ENCODE peak calls at places on chromosomes 3 and 15, in four cellular contexts. One of them, this sample, is unnamed.

GRCh38 chr3:51686512-51687215 is 15.6 kb downstream of the TEX264 start:
- DNase-seq in Kasumi-1: peak
- DNase-seq in right atrium auricular region: no peak
- DNase-seq in natural killer cell treated with Interleukin-12 subunit alpha and Interleukin-12 subunit beta and Interleukin-15 and Interleukin-18, amount 100 ng/mL, for 72 hours: peak
- DNase-seq in this sample: peak

GRCh38 chr3:14123308-14124222 is 1.1 kb downstream of the CHCHD4 start:
- DNase-seq in right atrium auricular region: peak
- DNase-seq in Kasumi-1: no peak
- DNase-seq in natural killer cell treated with Interleukin-12 subunit alpha and Interleukin-12 subunit beta and Interleukin-15 and Interleukin-18, amount 100 ng/mL, for 72 hours: no peak
- DNase-seq in this sample: peak

GRCh38 chr3:193801094-193801493 is 208.1 kb downstream of the OPA1 start:
- DNase-seq in natural killer cell treated with Interleukin-12 subunit alpha and Interleukin-12 subunit beta and Interleukin-15 and Interleukin-18, amount 100 ng/mL, for 72 hours: no peak
- DNase-seq in Kasumi-1: no peak
- DNase-seq in right atrium auricular region: no peak
- DNase-seq in this sample: no peak

GRCh38 chr3:60986552-60986951 is 264.7 kb downstream of the FHIT start:
- DNase-seq in right atrium auricular region: no peak
- DNase-seq in Kasumi-1: no peak
- DNase-seq in natural killer cell treated with Interleukin-12 subunit alpha and Interleukin-12 subunit beta and Interleukin-15 and Interleukin-18, amount 100 ng/mL, for 72 hours: no peak
- DNase-seq in this sample: no peak

GRCh38 chr15:61639491-61639890 is 410.4 kb upstream of the RORA start:
- DNase-seq in right atrium auricular region: no peak
- DNase-seq in Kasumi-1: no peak
- DNase-seq in natural killer cell treated with Interleukin-12 subunit alpha and Interleukin-12 subunit beta and Interleukin-15 and Interleukin-18, amount 100 ng/mL, for 72 hours: no peak
- DNase-seq in this sample: no peak

GRCh38 chr3:50995085-50995824 is 320.5 kb downstream of the DOCK3 start:
- DNase-seq in Kasumi-1: no peak
- DNase-seq in natural killer cell treated with Interleukin-12 subunit alpha and Interleukin-12 subunit beta and Interleukin-15 and Interleukin-18, amount 100 ng/mL, for 72 hours: no peak
- DNase-seq in right atrium auricular region: no peak
- DNase-seq in this sample: no peak

GRCh38 chr3:151082880-151083838 is 2.3 kb upstream of the MED12L start:
- DNase-seq in right atrium auricular region: no peak
- DNase-seq in natural killer cell treated with Interleukin-12 subunit alpha and Interleukin-12 subunit beta and Interleukin-15 and Interleukin-18, amount 100 ng/mL, for 72 hours: no peak
- DNase-seq in Kasumi-1: no peak
- DNase-seq in this sample: no peak

GRCh38 chr3:22835041-22835440 is 368.1 kb upstream of the UBE2E2 start:
- DNase-seq in natural killer cell treated with Interleukin-12 subunit alpha and Interleukin-12 subunit beta and Interleukin-15 and Interleukin-18, amount 100 ng/mL, for 72 hours: no peak
- DNase-seq in Kasumi-1: peak
- DNase-seq in right atrium auricular region: no peak
- DNase-seq in this sample: no peak

GRCh38 chr15:69755571-69756310 is 303.1 kb downstream of the RPLP1 start:
- DNase-seq in Kasumi-1: peak
- DNase-seq in natural killer cell treated with Interleukin-12 subunit alpha and Interleukin-12 subunit beta and Interleukin-15 and Interleukin-18, amount 100 ng/mL, for 72 hours: peak
- DNase-seq in right atrium auricular region: no peak
- DNase-seq in this sample: peak

GRCh38 chr3:113261996-113262665 is 50.8 kb downstream of the BOC start:
- DNase-seq in right atrium auricular region: no peak
- DNase-seq in natural killer cell treated with Interleukin-12 subunit alpha and Interleukin-12 subunit beta and Interleukin-15 and Interleukin-18, amount 100 ng/mL, for 72 hours: no peak
- DNase-seq in Kasumi-1: no peak
- DNase-seq in this sample: no peak

GRCh38 chr3:4043867-4044575 is 244.8 kb downstream of the LRRN1 start:
- DNase-seq in right atrium auricular region: no peak
- DNase-seq in Kasumi-1: no peak
- DNase-seq in natural killer cell treated with Interleukin-12 subunit alpha and Interleukin-12 subunit beta and Interleukin-15 and Interleukin-18, amount 100 ng/mL, for 72 hours: no peak
- DNase-seq in this sample: no peak

GRCh38 chr15:24764375-24765171 is 89.0 kb downstream of the NPAP1 start:
- DNase-seq in natural killer cell treated with Interleukin-12 subunit alpha and Interleukin-12 subunit beta and Interleukin-15 and Interleukin-18, amount 100 ng/mL, for 72 hours: no peak
- DNase-seq in right atrium auricular region: no peak
- DNase-seq in Kasumi-1: no peak
- DNase-seq in this sample: no peak

GRCh38 chr15:38687340-38687739 is 122.7 kb upstream of the RASGRP1 start:
- DNase-seq in Kasumi-1: no peak
- DNase-seq in right atrium auricular region: no peak
- DNase-seq in natural killer cell treated with Interleukin-12 subunit alpha and Interleukin-12 subunit beta and Interleukin-15 and Interleukin-18, amount 100 ng/mL, for 72 hours: no peak
- DNase-seq in this sample: no peak

GRCh38 chr3:108125550-108126071 is 34.8 kb upstream of the CD47 start:
- DNase-seq in right atrium auricular region: no peak
- DNase-seq in natural killer cell treated with Interleukin-12 subunit alpha and Interleukin-12 subunit beta and Interleukin-15 and Interleukin-18, amount 100 ng/mL, for 72 hours: no peak
- DNase-seq in Kasumi-1: peak
- DNase-seq in this sample: no peak

GRCh38 chr15:70199124-70199482 is 101.4 kb upstream of the TLE3 start:
- DNase-seq in natural killer cell treated with Interleukin-12 subunit alpha and Interleukin-12 subunit beta and Interleukin-15 and Interleukin-18, amount 100 ng/mL, for 72 hours: no peak
- DNase-seq in right atrium auricular region: no peak
- DNase-seq in Kasumi-1: no peak
- DNase-seq in this sample: no peak

GRCh38 chr3:38003371-38003816 is 12.8 kb downstream of the VILL start:
- DNase-seq in Kasumi-1: peak
- DNase-seq in right atrium auricular region: peak
- DNase-seq in natural killer cell treated with Interleukin-12 subunit alpha and Interleukin-12 subunit beta and Interleukin-15 and Interleukin-18, amount 100 ng/mL, for 72 hours: no peak
- DNase-seq in this sample: peak

GRCh38 chr3:24683511-24684384 is 189.1 kb upstream of the THRB start:
- DNase-seq in Kasumi-1: peak
- DNase-seq in natural killer cell treated with Interleukin-12 subunit alpha and Interleukin-12 subunit beta and Interleukin-15 and Interleukin-18, amount 100 ng/mL, for 72 hours: no peak
- DNase-seq in right atrium auricular region: no peak
- DNase-seq in this sample: no peak

GRCh38 chr15:68278345-68279217 is 1.0 kb downstream of the FEM1B start:
- DNase-seq in Kasumi-1: peak
- DNase-seq in right atrium auricular region: no peak
- DNase-seq in natural killer cell treated with Interleukin-12 subunit alpha and Interleukin-12 subunit beta and Interleukin-15 and Interleukin-18, amount 100 ng/mL, for 72 hours: no peak
- DNase-seq in this sample: no peak

GRCh38 chr15:62850791-62851291 is 191.7 kb upstream of the TPM1 start:
- DNase-seq in right atrium auricular region: no peak
- DNase-seq in Kasumi-1: no peak
- DNase-seq in natural killer cell treated with Interleukin-12 subunit alpha and Interleukin-12 subunit beta and Interleukin-15 and Interleukin-18, amount 100 ng/mL, for 72 hours: no peak
- DNase-seq in this sample: peak

GRCh38 chr15:34853001-34853758 is 57.8 kb upstream of the ACTC1 start:
- DNase-seq in right atrium auricular region: no peak
- DNase-seq in natural killer cell treated with Interleukin-12 subunit alpha and Interleukin-12 subunit beta and Interleukin-15 and Interleukin-18, amount 100 ng/mL, for 72 hours: no peak
- DNase-seq in Kasumi-1: no peak
- DNase-seq in this sample: no peak

GRCh38 chr3:17162116-17162515 is 277.4 kb downstream of the PLCL2 start:
- DNase-seq in natural killer cell treated with Interleukin-12 subunit alpha and Interleukin-12 subunit beta and Interleukin-15 and Interleukin-18, amount 100 ng/mL, for 72 hours: no peak
- DNase-seq in Kasumi-1: no peak
- DNase-seq in right atrium auricular region: no peak
- DNase-seq in this sample: no peak

GRCh38 chr3:121431717-121432517 is 113.9 kb downstream of the POLQ start:
- DNase-seq in natural killer cell treated with Interleukin-12 subunit alpha and Interleukin-12 subunit beta and Interleukin-15 and Interleukin-18, amount 100 ng/mL, for 72 hours: peak
- DNase-seq in Kasumi-1: peak
- DNase-seq in right atrium auricular region: no peak
- DNase-seq in this sample: no peak

GRCh38 chr15:42785569-42785968 is 48.6 kb upstream of the CDAN1 start:
- DNase-seq in right atrium auricular region: no peak
- DNase-seq in Kasumi-1: no peak
- DNase-seq in natural killer cell treated with Interleukin-12 subunit alpha and Interleukin-12 subunit beta and Interleukin-15 and Interleukin-18, amount 100 ng/mL, for 72 hours: no peak
- DNase-seq in this sample: no peak

GRCh38 chr3:48399387-48400172 is 27.6 kb downstream of the FBXW12 start:
- DNase-seq in Kasumi-1: no peak
- DNase-seq in right atrium auricular region: no peak
- DNase-seq in natural killer cell treated with Interleukin-12 subunit alpha and Interleukin-12 subunit beta and Interleukin-15 and Interleukin-18, amount 100 ng/mL, for 72 hours: no peak
- DNase-seq in this sample: peak

GRCh38 chr3:177694316-177694715 is 497.0 kb upstream of the TBL1XR1 start:
- DNase-seq in natural killer cell treated with Interleukin-12 subunit alpha and Interleukin-12 subunit beta and Interleukin-15 and Interleukin-18, amount 100 ng/mL, for 72 hours: no peak
- DNase-seq in right atrium auricular region: no peak
- DNase-seq in Kasumi-1: peak
- DNase-seq in this sample: no peak

GRCh38 chr15:68900032-68900431 is 30.3 kb upstream of the SPESP1 start:
- DNase-seq in right atrium auricular region: no peak
- DNase-seq in natural killer cell treated with Interleukin-12 subunit alpha and Interleukin-12 subunit beta and Interleukin-15 and Interleukin-18, amount 100 ng/mL, for 72 hours: no peak
- DNase-seq in Kasumi-1: no peak
- DNase-seq in this sample: no peak

GRCh38 chr3:88034463-88034862 is 24.3 kb downstream of the CGGBP1 start:
- DNase-seq in right atrium auricular region: no peak
- DNase-seq in natural killer cell treated with Interleukin-12 subunit alpha and Interleukin-12 subunit beta and Interleukin-15 and Interleukin-18, amount 100 ng/mL, for 72 hours: no peak
- DNase-seq in Kasumi-1: no peak
- DNase-seq in this sample: no peak

GRCh38 chr15:90929709-90930019 is 2.7 kb downstream of the HDDC3 start:
- DNase-seq in right atrium auricular region: no peak
- DNase-seq in Kasumi-1: no peak
- DNase-seq in natural killer cell treated with Interleukin-12 subunit alpha and Interleukin-12 subunit beta and Interleukin-15 and Interleukin-18, amount 100 ng/mL, for 72 hours: no peak
- DNase-seq in this sample: no peak

This sample was measured in esophagus muscularis mucosa.